ENCODE peak calls at places on chromosomes 2 and 18, in ten cellular contexts. F is left cardiac atrium; J is Kasumi-1; A is CD8-positive, alpha-beta T cell; G is A549; R is stimulated activated CD4-positive, alpha-beta T cell treated with anti-CD3 and anti-CD28 coated beads, Interleukin-12 subunit alpha, Interleukin-12 subunit beta, amount 100 ng/mL, for 4 hours; Z is gastrocnemius medialis; O is GOT3; T is HCEC 1CT; K is H54. L is an unnamed sample.

GRCh38 chr2:141399270-141399669 is 731.5 kb downstream of the LRP1B start:
- DNase-seq in F (no peak), J (peak), A (no peak), G (peak), R (no peak), Z (no peak), O (no peak), T (no peak), K (no peak), L (peak)

GRCh38 chr2:160389875-160390274 is 103.7 kb downstream of the RBMS1 start:
- DNase-seq in F (no peak), J (peak), A (no peak), G (peak), R (no peak), Z (no peak), O (no peak), T (no peak), K (no peak), L (no peak)

GRCh38 chr2:88841224-88841929 is 149.9 kb downstream of the RPIA start:
- DNase-seq in F (no peak), J (no peak), A (no peak), G (no peak), R (no peak), Z (no peak), O (no peak), T (no peak), K (no peak), L (no peak)

GRCh38 chr2:9021563-9022211 is 18.2 kb upstream of the MBOAT2 start:
- DNase-seq in F (no peak), J (no peak), A (no peak), G (no peak), R (no peak), Z (no peak), O (no peak), T (peak), K (peak), L (no peak)

GRCh38 chr18:75218064-75218463 is 7.5 kb downstream of the TSHZ1 start:
- DNase-seq in F (no peak), J (no peak), A (no peak), G (no peak), R (no peak), Z (no peak), O (no peak), T (no peak), K (no peak), L (no peak)

GRCh38 chr2:39469807-39470206 is 32.7 kb upstream of the MAP4K3 start:
- DNase-seq in F (no peak), J (no peak), A (no peak), G (peak), R (no peak), Z (no peak), O (no peak), T (peak), K (peak), L (peak)

GRCh38 chr18:6022840-6023239 is 127.5 kb upstream of the TMEM200C start:
- DNase-seq in F (no peak), J (no peak), A (no peak), G (no peak), R (no peak), Z (no peak), O (no peak), T (no peak), K (no peak), L (no peak)

GRCh38 chr2:106890611-106891010 is 4.6 kb upstream of the ST6GAL2 start:
- DNase-seq in F (no peak), J (peak), A (no peak), G (no peak), R (no peak), Z (no peak), O (no peak), T (no peak), K (no peak), L (no peak)

GRCh38 chr2:19488009-19488691 is 129.7 kb upstream of the OSR1 start:
- DNase-seq in F (no peak), J (no peak), A (no peak), G (peak), R (no peak), Z (no peak), O (no peak), T (peak), K (peak), L (no peak)